ENCODE peak calls at places on chromosomes 12 and 14, in seven cellular contexts. One of them, this sample, is unnamed.

GRCh38 chr14:58414845-58415244 is 12.5 kb downstream of the TIMM9 start:
- DNase-seq in SK-N-SH: no peak
- DNase-seq in HCT116: no peak
- DNase-seq in HepG2: no peak
- DNase-seq in K562: peak
- DNase-seq in GM12878: no peak
- DNase-seq in H1: no peak
- DNase-seq in this sample: no peak

GRCh38 chr14:53793790-53794560 is 162.7 kb downstream of the BMP4 start:
- DNase-seq in SK-N-SH: no peak
- DNase-seq in HCT116: no peak
- DNase-seq in HepG2: peak
- DNase-seq in K562: no peak
- DNase-seq in GM12878: no peak
- DNase-seq in H1: no peak
- DNase-seq in this sample: no peak

GRCh38 chr14:97408937-97409860 is 612.0 kb downstream of the VRK1 start:
- DNase-seq in SK-N-SH: no peak
- DNase-seq in HCT116: no peak
- DNase-seq in HepG2: no peak
- DNase-seq in K562: no peak
- DNase-seq in GM12878: peak
- DNase-seq in H1: no peak
- DNase-seq in this sample: no peak

GRCh38 chr14:69260246-69260978 is 454 bp downstream of the GALNT16 start:
- DNase-seq in SK-N-SH: peak
- DNase-seq in HCT116: no peak
- DNase-seq in HepG2: no peak
- DNase-seq in K562: no peak
- DNase-seq in GM12878: no peak
- DNase-seq in H1: peak
- DNase-seq in this sample: no peak

GRCh38 chr12:15227004-15227679 is 5.9 kb upstream of the RERG start:
- DNase-seq in SK-N-SH: peak
- DNase-seq in HCT116: peak
- DNase-seq in HepG2: peak
- DNase-seq in K562: no peak
- DNase-seq in GM12878: no peak
- DNase-seq in H1: peak
- DNase-seq in this sample: peak

GRCh38 chr14:100662850-100663527 is 63.7 kb upstream of the DLK1 start:
- DNase-seq in SK-N-SH: peak
- DNase-seq in HCT116: peak
- DNase-seq in HepG2: peak
- DNase-seq in K562: peak
- DNase-seq in GM12878: no peak
- DNase-seq in H1: peak
- DNase-seq in this sample: peak

GRCh38 chr12:14961466-14962155 is at the start of gene ARHGDIB:
- DNase-seq in SK-N-SH: no peak
- DNase-seq in HCT116: no peak
- DNase-seq in HepG2: no peak
- DNase-seq in K562: peak
- DNase-seq in GM12878: peak
- DNase-seq in H1: no peak
- DNase-seq in this sample: peak

GRCh38 chr12:88575361-88575959 is 4.8 kb downstream of the KITLG start:
- DNase-seq in SK-N-SH: no peak
- DNase-seq in HCT116: no peak
- DNase-seq in HepG2: no peak
- DNase-seq in K562: no peak
- DNase-seq in GM12878: no peak
- DNase-seq in H1: no peak
- DNase-seq in this sample: no peak

GRCh38 chr12:107441906-107442305 is 243.7 kb upstream of the PWP1 start:
- DNase-seq in SK-N-SH: no peak
- DNase-seq in HCT116: no peak
- DNase-seq in HepG2: no peak
- DNase-seq in K562: no peak
- DNase-seq in GM12878: no peak
- DNase-seq in H1: no peak
- DNase-seq in this sample: no peak

GRCh38 chr14:99183716-99184115 is 88.3 kb downstream of the BCL11B start:
- DNase-seq in SK-N-SH: no peak
- DNase-seq in HCT116: no peak
- DNase-seq in HepG2: no peak
- DNase-seq in K562: no peak
- DNase-seq in GM12878: no peak
- DNase-seq in H1: no peak
- DNase-seq in this sample: no peak

GRCh38 chr12:26691234-26691970 is 141.6 kb downstream of the ITPR2 start:
- DNase-seq in SK-N-SH: no peak
- DNase-seq in HCT116: peak
- DNase-seq in HepG2: peak
- DNase-seq in K562: peak
- DNase-seq in GM12878: no peak
- DNase-seq in H1: no peak
- DNase-seq in this sample: no peak

GRCh38 chr14:57848353-57848752 is 17.5 kb downstream of the SLC35F4 start:
- DNase-seq in SK-N-SH: no peak
- DNase-seq in HCT116: no peak
- DNase-seq in HepG2: no peak
- DNase-seq in K562: no peak
- DNase-seq in GM12878: no peak
- DNase-seq in H1: no peak
- DNase-seq in this sample: no peak

GRCh38 chr12:117069126-117069788 is 30.0 kb downstream of the TESC start:
- DNase-seq in SK-N-SH: no peak
- DNase-seq in HCT116: no peak
- DNase-seq in HepG2: no peak
- DNase-seq in K562: no peak
- DNase-seq in GM12878: no peak
- DNase-seq in H1: no peak
- DNase-seq in this sample: no peak

GRCh38 chr12:32897688-32898573 is 1.4 kb upstream of the PKP2 start:
- DNase-seq in SK-N-SH: no peak
- DNase-seq in HCT116: no peak
- DNase-seq in HepG2: no peak
- DNase-seq in K562: no peak
- DNase-seq in GM12878: no peak
- DNase-seq in H1: no peak
- DNase-seq in this sample: no peak

GRCh38 chr12:87413784-87414183 is 615.4 kb downstream of the C12orf50 start:
- DNase-seq in SK-N-SH: peak
- DNase-seq in HCT116: no peak
- DNase-seq in HepG2: no peak
- DNase-seq in K562: no peak
- DNase-seq in GM12878: no peak
- DNase-seq in H1: no peak
- DNase-seq in this sample: no peak

GRCh38 chr12:67524861-67525499 is 123.6 kb upstream of the DYRK2 start:
- DNase-seq in SK-N-SH: no peak
- DNase-seq in HCT116: no peak
- DNase-seq in HepG2: no peak
- DNase-seq in K562: no peak
- DNase-seq in GM12878: no peak
- DNase-seq in H1: no peak
- DNase-seq in this sample: no peak

GRCh38 chr14:92942976-92943710 is 20.2 kb downstream of the CHGA start:
- DNase-seq in SK-N-SH: no peak
- DNase-seq in HCT116: no peak
- DNase-seq in HepG2: no peak
- DNase-seq in K562: no peak
- DNase-seq in GM12878: no peak
- DNase-seq in H1: no peak
- DNase-seq in this sample: no peak

GRCh38 chr12:47744005-47744651 is 14.6 kb downstream of the RAPGEF3 start:
- DNase-seq in SK-N-SH: peak
- DNase-seq in HCT116: peak
- DNase-seq in HepG2: peak
- DNase-seq in K562: peak
- DNase-seq in GM12878: no peak
- DNase-seq in H1: peak
- DNase-seq in this sample: peak

GRCh38 chr12:9674226-9674590 is 4.7 kb downstream of the CLEC2D start:
- DNase-seq in SK-N-SH: no peak
- DNase-seq in HCT116: no peak
- DNase-seq in HepG2: no peak
- DNase-seq in K562: no peak
- DNase-seq in GM12878: no peak
- DNase-seq in H1: no peak
- DNase-seq in this sample: no peak

GRCh38 chr12:2893007-2893406 is 2.3 kb downstream of the TULP3 start:
- DNase-seq in SK-N-SH: no peak
- DNase-seq in HCT116: no peak
- DNase-seq in HepG2: peak
- DNase-seq in K562: no peak
- DNase-seq in GM12878: no peak
- DNase-seq in H1: no peak
- DNase-seq in this sample: no peak

DNA sequence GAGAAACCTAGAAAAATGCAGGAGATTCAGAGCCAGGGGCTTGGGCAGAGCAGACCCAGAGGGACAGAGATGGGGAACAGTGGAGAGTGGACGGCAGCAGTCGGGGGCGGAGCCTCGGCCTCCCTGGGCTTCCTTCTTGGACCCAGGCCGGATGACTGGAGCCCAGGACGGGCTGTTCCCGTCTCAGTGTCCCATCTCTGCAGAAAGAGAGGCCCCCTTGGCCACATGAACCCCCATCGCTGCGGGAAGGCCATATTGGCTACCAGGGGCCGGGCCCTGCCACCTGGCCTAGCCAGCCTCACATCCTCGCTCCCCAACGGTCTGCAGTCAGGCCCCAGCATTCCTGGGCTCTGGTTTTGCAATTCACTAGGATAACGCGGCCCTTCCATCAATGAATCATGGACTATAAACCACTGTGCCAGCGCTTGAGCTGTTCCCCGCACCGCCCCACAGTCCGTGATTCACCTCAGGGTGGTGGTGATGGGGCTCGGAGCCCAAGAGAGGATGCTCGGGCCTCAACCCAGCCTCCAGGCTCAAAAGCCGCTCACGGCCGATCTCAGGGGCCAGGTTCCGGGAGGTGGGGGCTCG is 116.5 kb downstream of the RFLNA start:
- DNase-seq in SK-N-SH: peak
- DNase-seq in HCT116: no peak
- DNase-seq in HepG2: no peak
- DNase-seq in K562: no peak
- DNase-seq in GM12878: no peak
- DNase-seq in H1: no peak
- DNase-seq in this sample: no peak
- TF ChIP-seq JUND in SK-N-SH: no peak
- TF ChIP-seq JUND in HCT116: no peak
- TF ChIP-seq JUND in HepG2: no peak
- TF ChIP-seq JUND in K562: no peak
- TF ChIP-seq JUND in GM12878: no peak
- TF ChIP-seq JUND in H1: no peak
- TF ChIP-seq JUND in this sample: no peak

DNA sequence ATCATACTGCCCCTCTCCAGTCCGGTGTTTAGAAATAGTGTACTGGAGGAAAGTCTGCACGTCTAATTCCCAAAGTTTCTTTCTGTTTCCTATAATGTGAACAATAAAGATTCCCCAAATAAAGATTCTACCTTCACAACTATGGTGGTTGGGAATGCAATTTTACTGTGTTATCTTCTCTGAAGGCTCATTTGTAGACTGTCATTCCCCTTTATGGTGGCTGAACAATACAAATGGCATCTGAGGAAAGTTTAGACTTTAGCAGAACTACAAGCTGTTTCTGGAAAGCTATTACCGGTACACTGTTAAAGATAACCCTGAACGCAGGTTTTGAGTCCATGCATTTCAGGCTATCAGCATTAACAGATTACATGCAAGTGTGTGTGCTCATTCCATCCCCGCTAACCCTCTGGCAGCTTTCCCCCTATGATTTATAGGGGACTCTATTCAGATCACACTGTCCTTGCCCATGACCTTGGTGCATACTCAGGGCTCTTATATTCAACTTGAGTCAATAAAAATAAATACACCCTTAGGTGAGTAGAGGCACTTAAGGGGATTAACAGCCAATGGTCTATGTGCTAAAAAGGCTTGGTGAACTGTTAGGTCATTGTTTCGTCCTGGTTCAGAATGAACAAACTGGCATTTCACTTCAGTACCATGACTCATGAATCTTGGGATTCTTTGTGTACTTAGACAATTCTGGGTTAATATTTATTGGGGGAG is 60.7 kb upstream of the PYGL start:
- DNase-seq in SK-N-SH: no peak
- DNase-seq in HCT116: no peak
- DNase-seq in HepG2: peak
- DNase-seq in K562: no peak
- DNase-seq in GM12878: no peak
- DNase-seq in H1: no peak
- DNase-seq in this sample: peak
- TF ChIP-seq JUND in SK-N-SH: peak
- TF ChIP-seq JUND in HCT116: no peak
- TF ChIP-seq JUND in HepG2: no peak
- TF ChIP-seq JUND in K562: no peak
- TF ChIP-seq JUND in GM12878: no peak
- TF ChIP-seq JUND in H1: no peak
- TF ChIP-seq JUND in this sample: no peak

GRCh38 chr14:37116933-37117844 is 55.2 kb downstream of the SLC25A21 start:
- DNase-seq in SK-N-SH: no peak
- DNase-seq in HCT116: peak
- DNase-seq in HepG2: peak
- DNase-seq in K562: peak
- DNase-seq in GM12878: no peak
- DNase-seq in H1: no peak
- DNase-seq in this sample: peak

GRCh38 chr14:37122919-37123639 is 49.3 kb downstream of the SLC25A21 start:
- DNase-seq in SK-N-SH: no peak
- DNase-seq in HCT116: no peak
- DNase-seq in HepG2: no peak
- DNase-seq in K562: no peak
- DNase-seq in GM12878: no peak
- DNase-seq in H1: no peak
- DNase-seq in this sample: no peak

GRCh38 chr14:37124617-37125016 is 47.8 kb downstream of the SLC25A21 start:
- DNase-seq in SK-N-SH: no peak
- DNase-seq in HCT116: no peak
- DNase-seq in HepG2: peak
- DNase-seq in K562: no peak
- DNase-seq in GM12878: no peak
- DNase-seq in H1: peak
- DNase-seq in this sample: no peak

GRCh38 chr14:37118673-37119366 is 53.6 kb downstream of the SLC25A21 start:
- DNase-seq in SK-N-SH: no peak
- DNase-seq in HCT116: no peak
- DNase-seq in HepG2: no peak
- DNase-seq in K562: no peak
- DNase-seq in GM12878: no peak
- DNase-seq in H1: no peak
- DNase-seq in this sample: no peak

GRCh38 chr14:37122288-37122687 is 50.1 kb downstream of the SLC25A21 start:
- DNase-seq in SK-N-SH: no peak
- DNase-seq in HCT116: peak
- DNase-seq in HepG2: peak
- DNase-seq in K562: no peak
- DNase-seq in GM12878: no peak
- DNase-seq in H1: no peak
- DNase-seq in this sample: no peak
- TF ChIP-seq JUND in SK-N-SH: no peak
- TF ChIP-seq JUND in HCT116: no peak
- TF ChIP-seq JUND in HepG2: no peak
- TF ChIP-seq JUND in K562: no peak
- TF ChIP-seq JUND in GM12878: no peak
- TF ChIP-seq JUND in H1: no peak
- TF ChIP-seq JUND in this sample: no peak

GRCh38 chr12:102374190-102374589 is 106.2 kb downstream of the IGF1 start:
- DNase-seq in SK-N-SH: no peak
- DNase-seq in HCT116: no peak
- DNase-seq in HepG2: peak
- DNase-seq in K562: no peak
- DNase-seq in GM12878: no peak
- DNase-seq in H1: no peak
- DNase-seq in this sample: no peak
- TF ChIP-seq JUND in SK-N-SH: no peak
- TF ChIP-seq JUND in HCT116: no peak
- TF ChIP-seq JUND in HepG2: no peak
- TF ChIP-seq JUND in K562: no peak
- TF ChIP-seq JUND in GM12878: no peak
- TF ChIP-seq JUND in H1: no peak
- TF ChIP-seq JUND in this sample: no peak